ENCODE peak calls at places on chromosome 4, in six cellular contexts. One of them, this sample, is unnamed.

GRCh38 chr4:98686046-98686385 is 27.6 kb upstream of the TSPAN5 start:
- DNase-seq in CD8-positive, alpha-beta memory T cell: no peak
- DNase-seq in SW 1271: no peak
- DNase-seq in EL: no peak
- DNase-seq in hypothalamus: no peak
- DNase-seq in choroid plexus epithelial cell: no peak
- DNase-seq in this sample: no peak

GRCh38 chr4:24419147-24420034 is 165.0 kb downstream of the DHX15 start:
- DNase-seq in choroid plexus epithelial cell: peak; percentile 76
- DNase-seq in hypothalamus: peak; percentile 28
- DNase-seq in EL: peak; percentile 61
- DNase-seq in SW 1271: peak; percentile 43
- DNase-seq in CD8-positive, alpha-beta memory T cell: peak; percentile 60
- DNase-seq in this sample: no peak

GRCh38 chr4:2036866-2037265 is 22.3 kb upstream of the NAT8L start:
- DNase-seq in choroid plexus epithelial cell: no peak
- DNase-seq in CD8-positive, alpha-beta memory T cell: no peak
- DNase-seq in hypothalamus: no peak
- DNase-seq in EL: no peak
- DNase-seq in SW 1271: no peak
- DNase-seq in this sample: no peak

GRCh38 chr4:163343604-163344146 is at the start of gene NPY5R:
- DNase-seq in choroid plexus epithelial cell: no peak
- DNase-seq in hypothalamus: no peak
- DNase-seq in SW 1271: no peak
- DNase-seq in EL: no peak
- DNase-seq in CD8-positive, alpha-beta memory T cell: no peak
- DNase-seq in this sample: no peak

GRCh38 chr4:150805183-150806025 is 209.7 kb downstream of the LRBA start:
- DNase-seq in SW 1271: no peak
- DNase-seq in choroid plexus epithelial cell: no peak
- DNase-seq in CD8-positive, alpha-beta memory T cell: no peak
- DNase-seq in EL: no peak
- DNase-seq in hypothalamus: no peak
- DNase-seq in this sample: no peak

GRCh38 chr4:31557444-31557843 is 837.3 kb downstream of the PCDH7 start:
- DNase-seq in EL: no peak
- DNase-seq in CD8-positive, alpha-beta memory T cell: no peak
- DNase-seq in choroid plexus epithelial cell: peak; percentile 3
- DNase-seq in hypothalamus: no peak
- DNase-seq in SW 1271: no peak
- DNase-seq in this sample: no peak

GRCh38 chr4:4859010-4859798 is at the start of gene MSX1:
- DNase-seq in CD8-positive, alpha-beta memory T cell: no peak
- DNase-seq in EL: peak; percentile 86
- DNase-seq in SW 1271: peak; percentile 67
- DNase-seq in choroid plexus epithelial cell: peak; percentile 88
- DNase-seq in hypothalamus: peak; percentile 79
- DNase-seq in this sample: no peak

GRCh38 chr4:561456-561855 is 14.6 kb downstream of the TMEM271 start:
- DNase-seq in hypothalamus: no peak
- DNase-seq in SW 1271: no peak
- DNase-seq in choroid plexus epithelial cell: no peak
- DNase-seq in EL: no peak
- DNase-seq in CD8-positive, alpha-beta memory T cell: no peak
- DNase-seq in this sample: no peak

GRCh38 chr4:140212171-140212570 is 58.2 kb upstream of the MAML3 start:
- DNase-seq in CD8-positive, alpha-beta memory T cell: no peak
- DNase-seq in SW 1271: no peak
- DNase-seq in choroid plexus epithelial cell: no peak
- DNase-seq in hypothalamus: no peak
- DNase-seq in EL: no peak
- DNase-seq in this sample: no peak

GRCh38 chr4:102535398-102536082 is 34.4 kb downstream of the NFKB1 start:
- DNase-seq in hypothalamus: no peak
- DNase-seq in EL: peak; percentile 67
- DNase-seq in choroid plexus epithelial cell: peak; percentile 77
- DNase-seq in SW 1271: no peak
- DNase-seq in CD8-positive, alpha-beta memory T cell: no peak
- DNase-seq in this sample: peak; percentile 26

GRCh38 chr4:184762100-184762499 is 28.2 kb upstream of the CENPU start:
- DNase-seq in hypothalamus: no peak
- DNase-seq in choroid plexus epithelial cell: no peak
- DNase-seq in CD8-positive, alpha-beta memory T cell: no peak
- DNase-seq in SW 1271: no peak
- DNase-seq in EL: no peak
- DNase-seq in this sample: no peak

GRCh38 chr4:183504930-183505555 is at the start of gene ING2:
- DNase-seq in choroid plexus epithelial cell: no peak
- DNase-seq in CD8-positive, alpha-beta memory T cell: no peak
- DNase-seq in hypothalamus: peak; percentile 48
- DNase-seq in SW 1271: peak; percentile 73
- DNase-seq in EL: peak; percentile 82
- DNase-seq in this sample: no peak

GRCh38 chr4:31662951-31663350 is 942.8 kb downstream of the PCDH7 start:
- DNase-seq in SW 1271: no peak
- DNase-seq in CD8-positive, alpha-beta memory T cell: no peak
- DNase-seq in hypothalamus: no peak
- DNase-seq in EL: no peak
- DNase-seq in choroid plexus epithelial cell: no peak
- DNase-seq in this sample: no peak

GRCh38 chr4:1582227-1582626 is 101.9 kb downstream of the FAM53A start:
- DNase-seq in hypothalamus: no peak
- DNase-seq in CD8-positive, alpha-beta memory T cell: peak; percentile 52
- DNase-seq in choroid plexus epithelial cell: no peak
- DNase-seq in EL: no peak
- DNase-seq in SW 1271: no peak
- DNase-seq in this sample: no peak

GRCh38 chr4:123672987-123673386 is 276.4 kb downstream of the SPRY1 start:
- DNase-seq in choroid plexus epithelial cell: peak; percentile 52
- DNase-seq in CD8-positive, alpha-beta memory T cell: no peak
- DNase-seq in hypothalamus: no peak
- DNase-seq in EL: peak; percentile 37
- DNase-seq in SW 1271: no peak
- DNase-seq in this sample: no peak

GRCh38 chr4:6180841-6181631 is 19.3 kb downstream of the JAKMIP1 start:
- DNase-seq in hypothalamus: no peak
- DNase-seq in CD8-positive, alpha-beta memory T cell: peak; percentile 79
- DNase-seq in choroid plexus epithelial cell: no peak
- DNase-seq in SW 1271: no peak
- DNase-seq in EL: no peak
- DNase-seq in this sample: no peak

GRCh38 chr4:85086721-85087120 is 120.2 kb upstream of the WDFY3 start:
- DNase-seq in EL: no peak
- DNase-seq in CD8-positive, alpha-beta memory T cell: no peak
- DNase-seq in SW 1271: no peak
- DNase-seq in hypothalamus: no peak
- DNase-seq in choroid plexus epithelial cell: no peak
- DNase-seq in this sample: no peak

GRCh38 chr4:38149472-38149871 is 189.3 kb downstream of the PTTG2 start:
- DNase-seq in EL: no peak
- DNase-seq in CD8-positive, alpha-beta memory T cell: no peak
- DNase-seq in hypothalamus: no peak
- DNase-seq in SW 1271: no peak
- DNase-seq in choroid plexus epithelial cell: peak; percentile 42
- DNase-seq in this sample: no peak

GRCh38 chr4:19135886-19136633 is 1114.5 kb upstream of the LCORL start:
- DNase-seq in SW 1271: no peak
- DNase-seq in CD8-positive, alpha-beta memory T cell: no peak
- DNase-seq in choroid plexus epithelial cell: no peak
- DNase-seq in hypothalamus: no peak
- DNase-seq in EL: no peak
- DNase-seq in this sample: no peak

GRCh38 chr4:1404573-1405248 is 1.5 kb downstream of the NKX1-1 start:
- DNase-seq in SW 1271: no peak
- DNase-seq in choroid plexus epithelial cell: no peak
- DNase-seq in hypothalamus: no peak
- DNase-seq in CD8-positive, alpha-beta memory T cell: no peak
- DNase-seq in EL: no peak
- DNase-seq in this sample: no peak

GRCh38 chr4:79241846-79242245 is 84.0 kb downstream of the NAA11 start:
- DNase-seq in choroid plexus epithelial cell: peak; percentile 50
- DNase-seq in SW 1271: peak; percentile 2
- DNase-seq in EL: peak; percentile 34
- DNase-seq in CD8-positive, alpha-beta memory T cell: no peak
- DNase-seq in hypothalamus: no peak
- DNase-seq in this sample: no peak

GRCh38 chr4:101259876-101260275 is 87.5 kb downstream of the PPP3CA start:
- DNase-seq in SW 1271: no peak
- DNase-seq in hypothalamus: no peak
- DNase-seq in CD8-positive, alpha-beta memory T cell: no peak
- DNase-seq in choroid plexus epithelial cell: peak; percentile 26
- DNase-seq in EL: no peak
- DNase-seq in this sample: no peak

GRCh38 chr4:5863461-5864113 is 29.3 kb downstream of the CRMP1 start:
- DNase-seq in SW 1271: peak; percentile 73
- DNase-seq in CD8-positive, alpha-beta memory T cell: no peak
- DNase-seq in EL: peak; percentile 81
- DNase-seq in choroid plexus epithelial cell: peak; percentile 93
- DNase-seq in hypothalamus: no peak
- DNase-seq in this sample: peak; percentile 66

This sample was measured in keratinocyte.